ENCODE peak calls at places on chromosomes 12 and 14, in ten cellular contexts. K is heart left ventricle, E is fibroblast of lung, C is Calu3, N is OCI-LY7, A is brain microvascular endothelial cell, B is adrenal gland, P is neural crest cell, W is thyroid gland, T is psoas muscle. X is an unnamed sample.

GRCh38 chr14:90757452-90757851 is 58.8 kb downstream of the TTC7B start:
- DNase-seq in T (peak), P (no peak), C (no peak), K (no peak), A (no peak), W (no peak), N (no peak), E (no peak), B (no peak), X (no peak)

GRCh38 chr14:76957224-76957881 is 71.2 kb downstream of the IRF2BPL start:
- DNase-seq in W (peak), N (no peak), A (no peak), B (no peak), K (no peak), T (no peak), P (no peak), C (no peak), E (no peak), X (peak)

GRCh38 chr14:64728106-64728505 is 23.9 kb downstream of the PLEKHG3 start:
- DNase-seq in W (no peak), N (no peak), P (no peak), T (no peak), E (no peak), B (no peak), K (no peak), C (no peak), A (no peak), X (no peak)

GRCh38 chr14:101758913-101759593 is 2.5 kb upstream of the PPP2R5C start:
- DNase-seq in A (no peak), W (no peak), P (no peak), B (no peak), E (no peak), K (no peak), N (no peak), C (no peak), T (no peak), X (no peak)

GRCh38 chr14:78403278-78403815 is 233.2 kb downstream of the NRXN3 start:
- DNase-seq in W (no peak), C (no peak), K (no peak), A (peak), E (no peak), N (no peak), T (no peak), B (no peak), P (no peak), X (peak)

GRCh38 chr12:29639893-29640495 is 142.5 kb upstream of the OVCH1 start:
- DNase-seq in B (no peak), T (no peak), C (no peak), W (no peak), E (no peak), A (no peak), K (no peak), N (no peak), P (no peak), X (no peak)

GRCh38 chr12:18461738-18462137 is 200.4 kb downstream of the PIK3C2G start:
- DNase-seq in C (no peak), B (no peak), W (no peak), A (no peak), T (no peak), N (no peak), E (no peak), P (no peak), K (no peak), X (no peak)

GRCh38 chr12:114626-115211 is 48.2 kb downstream of the IQSEC3 start:
- DNase-seq in W (no peak), C (no peak), T (no peak), B (no peak), P (no peak), A (no peak), K (no peak), N (no peak), E (no peak), X (no peak)

GRCh38 chr14:103710771-103711392 is 4.4 kb downstream of the XRCC3 start:
- DNase-seq in W (no peak), E (no peak), T (no peak), A (no peak), B (no peak), P (no peak), K (peak), N (no peak), C (no peak), X (no peak)

GRCh38 chr12:9636807-9637206 is 29.1 kb upstream of the KLRB1 start:
- DNase-seq in W (no peak), C (no peak), P (no peak), K (no peak), N (no peak), A (no peak), E (no peak), T (no peak), B (no peak), X (no peak)
- TF ChIP-seq CTCF in W (no peak), C (no peak), P (no peak), K (no peak), N (no peak), A (peak), E (no peak), T (no peak), B (no peak), X (no peak)

GRCh38 chr14:105198588-105198987 is 17.5 kb upstream of the NUDT14 start:
- DNase-seq in K (no peak), N (no peak), C (no peak), B (no peak), P (no peak), W (no peak), E (no peak), T (no peak), A (no peak), X (no peak)

GRCh38 chr14:105199093-105199492 is 18.0 kb upstream of the NUDT14 start:
- DNase-seq in T (no peak), C (no peak), A (peak), P (no peak), K (no peak), B (peak), E (no peak), W (no peak), N (no peak), X (no peak)

GRCh38 chr14:105200641-105201040 is 19.5 kb upstream of the NUDT14 start:
- DNase-seq in A (no peak), E (no peak), N (no peak), P (no peak), W (no peak), B (no peak), K (no peak), T (no peak), C (no peak), X (no peak)

GRCh38 chr14:105201156-105201927 is 20.2 kb upstream of the NUDT14 start:
- DNase-seq in P (no peak), C (no peak), N (no peak), B (no peak), K (no peak), W (no peak), T (no peak), E (no peak), A (no peak), X (no peak)

GRCh38 chr14:105200074-105200473 is 19.0 kb upstream of the NUDT14 start:
- DNase-seq in C (no peak), P (no peak), W (no peak), B (no peak), E (no peak), A (no peak), N (peak), T (no peak), K (no peak), X (peak)
- TF ChIP-seq CTCF in C (no peak), P (no peak), W (no peak), B (no peak), E (no peak), A (peak), N (peak), T (no peak), K (no peak), X (no peak)

DNA sequence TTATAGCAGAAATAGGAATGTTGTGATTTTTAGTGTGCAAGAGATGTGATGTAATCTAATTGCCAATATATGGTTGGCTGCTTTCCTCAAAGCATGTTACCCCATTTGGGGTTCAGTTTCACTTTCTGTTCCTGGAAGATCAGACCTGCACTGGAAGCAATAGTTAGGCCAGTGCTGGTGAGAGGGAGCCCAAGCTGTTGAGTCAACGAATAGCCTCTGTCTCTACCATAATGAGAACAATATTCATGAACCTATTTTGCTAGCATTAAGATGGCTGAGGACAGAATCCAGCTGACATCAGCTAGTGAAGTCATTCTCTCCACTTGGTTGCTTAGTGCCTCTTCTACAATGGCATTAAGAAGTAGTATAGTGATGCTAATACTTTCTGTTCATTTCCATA is 379.9 kb upstream of the DCN start:
- DNase-seq in N (no peak), E (peak), C (no peak), T (no peak), P (no peak), W (no peak), B (no peak), A (no peak), K (no peak), X (peak)
- TF ChIP-seq CTCF in N (no peak), E (no peak), C (no peak), T (no peak), P (no peak), W (no peak), B (no peak), A (no peak), K (no peak), X (no peak)

DNA sequence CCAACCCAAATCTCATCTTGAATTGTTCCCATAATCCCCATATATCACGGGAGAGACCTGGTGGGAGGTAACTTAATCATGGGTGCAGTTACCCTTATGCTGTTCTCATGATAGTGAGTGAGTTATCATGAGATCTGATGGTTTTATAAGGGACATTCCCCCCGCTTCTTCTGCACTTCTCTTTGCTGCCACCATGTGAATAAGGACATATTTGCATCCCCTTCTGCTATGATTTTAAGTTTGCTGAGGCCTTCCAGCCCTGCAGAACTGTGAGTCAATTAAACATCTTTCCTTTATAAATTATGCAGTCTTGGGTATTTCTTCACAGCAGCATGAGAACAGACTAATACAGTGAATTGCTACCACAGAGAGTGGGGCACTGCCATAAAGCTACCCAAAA is 179.1 kb downstream of the LRIG3 start:
- DNase-seq in A (no peak), C (no peak), W (no peak), B (no peak), E (no peak), K (no peak), P (no peak), N (no peak), T (no peak), X (no peak)
- TF ChIP-seq CTCF in A (no peak), C (no peak), W (no peak), B (no peak), E (no peak), K (no peak), P (no peak), N (no peak), T (no peak), X (no peak)

DNA sequence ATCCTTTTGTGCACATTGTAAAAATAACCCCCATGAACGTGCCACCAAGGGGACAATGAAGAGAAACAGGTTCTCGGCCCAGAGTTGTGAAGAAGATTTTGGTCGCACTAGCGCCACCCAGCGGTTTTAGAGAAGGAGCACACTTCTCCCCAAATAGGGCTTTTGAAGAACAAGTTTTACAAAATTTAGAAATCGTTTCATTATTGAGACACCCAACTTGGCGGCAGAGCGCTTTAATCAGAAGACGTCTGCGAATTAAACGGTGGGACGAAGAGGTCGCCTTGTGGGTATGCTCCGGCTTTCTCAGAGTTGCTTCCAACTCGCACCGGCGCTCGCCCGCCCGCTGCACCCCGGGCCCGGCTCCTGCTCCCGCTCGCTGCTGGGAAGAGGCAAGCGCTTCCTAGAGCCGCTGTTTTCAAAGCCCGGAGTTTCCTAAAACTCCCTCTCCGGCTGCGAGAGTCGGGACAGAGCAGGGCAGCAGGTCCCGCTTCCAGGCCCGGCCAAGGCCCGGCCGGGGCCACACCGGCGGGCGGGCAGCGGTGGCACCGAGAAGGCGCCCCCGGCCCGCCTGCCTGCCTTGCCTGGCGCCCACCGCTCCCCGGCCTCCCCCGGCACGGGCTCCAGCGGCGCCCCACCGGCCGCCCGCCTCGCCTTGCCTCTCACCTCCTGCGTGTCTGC is 672 bp downstream of the FOXA1 start:
- DNase-seq in N (peak), K (no peak), B (peak), T (no peak), W (peak), P (peak), A (peak), C (peak), E (peak), X (peak)
- TF ChIP-seq CTCF in N (peak), K (peak), B (peak), T (peak), W (peak), P (peak), A (peak), C (peak), E (peak), X (peak)

DNA sequence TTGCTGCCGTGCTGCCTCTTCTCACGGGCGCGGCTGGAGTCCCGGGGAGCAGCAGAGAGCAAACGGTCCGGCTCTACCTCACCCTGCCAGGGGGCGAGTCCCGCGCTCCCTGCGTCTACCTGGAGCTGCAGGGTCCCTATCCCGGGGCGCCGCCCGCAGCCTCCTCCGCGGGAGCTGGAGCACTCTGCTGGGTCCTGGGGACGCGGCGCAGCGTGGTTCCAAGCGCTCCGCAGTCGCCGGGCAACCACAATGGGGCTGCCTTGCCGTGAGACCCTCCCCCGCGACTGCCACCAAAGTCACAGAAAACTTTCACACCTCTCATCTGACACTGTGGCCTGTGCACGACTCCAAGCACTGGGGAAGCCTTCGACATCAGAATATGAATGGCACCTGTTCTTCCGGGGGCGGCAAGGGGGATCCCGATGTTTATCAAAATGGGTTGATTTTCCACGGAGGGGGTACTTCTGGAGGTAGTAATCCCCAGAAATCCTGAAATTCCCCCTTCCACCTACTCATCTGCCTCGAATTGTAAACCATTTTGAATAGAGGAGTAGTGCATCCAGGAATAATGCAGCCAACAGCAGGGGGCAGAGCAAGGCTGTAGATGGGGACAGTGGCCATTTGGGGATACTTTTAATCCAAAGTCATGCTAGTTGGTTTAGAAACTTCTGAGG is at the start of gene C12orf42:
- DNase-seq in C (peak), W (peak), E (peak), B (no peak), K (no peak), T (no peak), A (no peak), N (no peak), P (peak), X (peak)
- TF ChIP-seq CTCF in C (peak), W (no peak), E (peak), B (no peak), K (peak), T (no peak), A (peak), N (peak), P (peak), X (peak)

X was measured in activated CD8-positive, alpha-beta T cell treated with anti-CD3 and anti-CD28 coated beads for 36 hours.